ENCODE peak calls at places on chromosomes 3 and 15, in four cellular contexts. M is transverse colon, C is A549, K is tibial nerve. W is an unnamed sample.

GRCh38 chr3:173938159-173938558 is 540.6 kb downstream of the NLGN1 start:
- DNase-seq in M (no peak), C (no peak), K (no peak), W (no peak)

GRCh38 chr3:197003461-197004385 is 25.9 kb downstream of the MELTF start:
- DNase-seq in C (no peak), K (no peak), M (peak), W (peak)

GRCh38 chr3:16335772-16336621 is 71.0 kb downstream of the OXNAD1 start:
- DNase-seq in M (no peak), C (no peak), K (no peak), W (no peak)

GRCh38 chr15:50355980-50356379 is 982 bp upstream of the GABPB1 start:
- DNase-seq in K (no peak), M (no peak), C (no peak), W (no peak)

GRCh38 chr15:71458089-71458660 is 342.9 kb downstream of the THSD4 start:
- DNase-seq in K (no peak), C (no peak), M (no peak), W (no peak)

GRCh38 chr3:20074226-20075063 is 34.2 kb downstream of the KAT2B start:
- DNase-seq in K (no peak), C (no peak), M (no peak), W (no peak)

GRCh38 chr15:96992817-96993216 is 662.3 kb downstream of the NR2F2 start:
- DNase-seq in K (no peak), C (no peak), M (no peak), W (no peak)

GRCh38 chr15:78695046-78695671 is 54.1 kb upstream of the CHRNB4 start:
- DNase-seq in M (no peak), C (no peak), K (no peak), W (no peak)

GRCh38 chr3:186109897-186110803 is 1.3 kb upstream of the ETV5 start:
- DNase-seq in M (no peak), C (peak), K (no peak), W (peak)

GRCh38 chr3:10788451-10788850 is 27.6 kb upstream of the SLC6A11 start:
- DNase-seq in M (no peak), C (no peak), K (no peak), W (no peak)

GRCh38 chr3:46585799-46586693 is 19.9 kb upstream of the LRRC2 start:
- DNase-seq in M (no peak), K (no peak), C (no peak), W (no peak)

GRCh38 chr3:177427096-177427495 is 229.8 kb upstream of the TBL1XR1 start:
- DNase-seq in M (no peak), C (no peak), K (no peak), W (no peak)

GRCh38 chr3:123640311-123641083 is 55.6 kb upstream of the HACD2 start:
- DNase-seq in K (no peak), M (no peak), C (no peak), W (peak)

GRCh38 chr3:56844536-56844935 is 42.8 kb upstream of the ARHGEF3 start:
- DNase-seq in M (no peak), K (no peak), C (no peak), W (no peak)

GRCh38 chr15:48358229-48358641 is 27.0 kb downstream of the DUT start:
- DNase-seq in K (no peak), C (no peak), M (no peak), W (no peak)

GRCh38 chr3:57048052-57048671 is 12.3 kb upstream of the SPATA12 start:
- DNase-seq in M (no peak), C (no peak), K (peak), W (no peak)

GRCh38 chr3:106699093-106699492 is 678.1 kb upstream of the CCDC54 start:
- DNase-seq in C (no peak), K (no peak), M (no peak), W (no peak)

GRCh38 chr15:52281085-52282035 is 14.2 kb downstream of the MYO5C start:
- DNase-seq in K (no peak), M (no peak), C (no peak), W (no peak)

GRCh38 chr3:118943597-118943996 is 91.0 kb downstream of the IGSF11 start:
- DNase-seq in M (no peak), K (no peak), C (no peak), W (no peak)

GRCh38 chr3:159839561-159840379 is 148.9 kb upstream of the IL12A start:
- DNase-seq in C (no peak), K (no peak), M (no peak), W (no peak)
- H3K4me3 ChIP-seq in C (no peak), K (peak), M (no peak), W (peak)

GRCh38 chr3:30542897-30543296 is 63.5 kb upstream of the TGFBR2 start:
- DNase-seq in C (no peak), M (no peak), K (no peak), W (no peak)

GRCh38 chr3:30538787-30539186 is 67.6 kb upstream of the TGFBR2 start:
- DNase-seq in M (no peak), K (no peak), C (peak), W (no peak)

GRCh38 chr3:30535515-30535914 is 70.9 kb upstream of the TGFBR2 start:
- DNase-seq in K (no peak), C (no peak), M (no peak), W (no peak)

GRCh38 chr3:30539772-30540171 is 66.6 kb upstream of the TGFBR2 start:
- DNase-seq in K (no peak), C (peak), M (no peak), W (no peak)

GRCh38 chr3:30539214-30539613 is 67.2 kb upstream of the TGFBR2 start:
- DNase-seq in M (no peak), K (no peak), C (no peak), W (no peak)
- TF ChIP-seq EP300 in M (no peak), K (no peak), C (no peak), W (no peak)

DNA sequence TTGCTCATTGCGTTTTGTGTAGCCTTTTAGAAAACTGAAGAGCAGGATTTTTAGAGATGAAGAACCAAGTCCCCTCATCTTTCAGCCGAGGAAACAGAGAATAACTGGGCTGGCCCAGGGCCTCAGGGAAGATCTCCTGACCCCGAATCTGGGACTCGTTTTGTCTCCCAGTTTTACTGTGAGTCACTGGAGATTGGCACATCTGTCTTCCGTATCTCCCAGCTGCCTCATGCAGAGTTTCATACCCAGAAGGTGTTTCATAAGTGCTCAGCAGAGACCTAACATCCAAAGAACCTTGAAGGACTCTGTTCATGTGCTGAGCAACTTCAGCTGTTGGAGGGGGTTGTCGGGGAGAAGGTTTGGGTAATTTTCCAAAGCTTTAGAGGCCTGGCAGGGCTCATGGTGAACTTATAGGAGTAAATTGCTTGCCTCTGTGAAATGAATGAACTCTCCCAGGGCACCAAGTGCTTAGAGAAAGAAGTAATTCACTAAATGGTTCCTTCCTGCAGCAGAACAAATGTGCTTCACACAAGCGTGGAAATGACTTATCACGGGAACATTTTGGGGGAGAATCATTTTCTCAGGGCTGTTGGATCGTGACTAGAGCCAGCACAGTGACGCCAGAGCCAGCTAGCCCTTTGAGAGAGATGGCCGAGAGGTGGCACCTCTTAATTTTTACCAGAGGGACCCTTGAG is 121.5 kb downstream of the FAM43A start:
- DNase-seq in C (no peak), K (no peak), M (no peak), W (no peak)
- H3K4me3 ChIP-seq in C (no peak), K (no peak), M (no peak), W (no peak)

DNA sequence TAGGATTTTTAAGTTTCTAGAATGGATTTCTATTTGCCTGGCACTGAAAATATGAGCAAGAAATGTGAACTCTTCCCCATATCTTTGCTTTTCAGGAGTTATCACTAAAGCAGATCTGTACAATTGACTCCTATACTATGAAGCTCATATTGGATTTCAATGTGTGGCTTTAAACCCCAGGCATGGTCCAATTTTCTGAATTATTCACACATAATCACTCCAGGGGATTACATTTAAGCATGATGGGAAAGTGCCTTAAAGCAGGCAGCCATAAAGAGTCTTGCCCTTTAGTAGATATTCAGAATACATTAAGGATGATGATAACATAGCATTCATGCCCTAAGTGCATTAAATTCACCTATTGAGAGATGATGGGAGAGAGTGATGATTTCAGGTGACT is 331.8 kb upstream of the ROBO1 start:
- DNase-seq in C (no peak), K (no peak), M (no peak), W (no peak)
- TF ChIP-seq EP300 in C (no peak), K (no peak), M (no peak), W (no peak)

DNA sequence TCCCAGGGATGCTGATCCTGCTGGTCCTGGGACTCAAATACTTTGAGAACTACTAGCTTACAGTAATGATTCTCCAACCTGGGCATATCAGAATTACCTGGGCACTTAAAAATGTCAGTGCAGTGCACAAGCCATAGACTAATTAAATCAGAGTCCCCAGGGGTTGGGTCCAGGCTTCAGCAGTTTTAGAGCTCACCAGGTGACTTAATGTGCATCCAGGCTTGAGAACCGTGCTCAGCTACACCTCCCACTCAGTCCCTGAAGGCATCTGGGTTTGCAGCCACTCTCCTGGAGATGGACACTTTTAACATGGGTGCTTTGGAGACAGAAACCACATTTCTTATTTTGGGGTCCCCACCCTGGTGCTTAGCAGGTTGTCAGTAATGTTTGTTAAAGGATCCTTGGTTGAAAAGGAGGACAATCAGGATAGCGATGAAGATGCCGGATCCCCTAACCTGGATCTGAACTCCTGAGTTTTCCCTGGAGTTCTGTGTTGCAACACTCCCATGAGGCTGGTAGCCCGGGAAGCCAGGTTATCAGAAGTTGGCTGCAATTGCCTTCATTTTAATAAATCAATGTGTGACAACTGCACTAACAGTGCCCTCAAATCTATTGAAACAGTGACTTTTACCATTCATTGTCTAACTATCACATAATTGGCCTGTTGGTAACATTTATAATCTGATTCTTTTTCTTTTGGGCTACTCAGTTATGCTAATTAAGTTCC is 48.1 kb downstream of the BFSP2 start:
- DNase-seq in C (no peak), M (no peak), K (no peak), W (no peak)
- H3K4me3 ChIP-seq in C (no peak), M (no peak), K (no peak), W (no peak)

W was measured in ovary.